ENCODE peak calls at places on chromosomes 16 and 17, in nine cellular contexts. D is H1, T is GM12891, Q is tibial nerve, N is ovary, P is A549, K is Peyer's patch, W is body of pancreas, Z is lower leg skin. M is an unnamed sample.

GRCh38 chr16:14344292-14344691 is 273.2 kb downstream of the MRTFB start:
- DNase-seq in K (no peak), D (no peak), N (no peak), Q (no peak), Z (no peak), W (no peak), T (no peak), P (no peak), M (no peak)

GRCh38 chr17:41486809-41487530 is 2.7 kb downstream of the KRT36 start:
- DNase-seq in T (peak; percentile 47), N (no peak), P (no peak), Q (no peak), K (no peak), W (peak; percentile 66), Z (no peak), D (peak; percentile 59), M (no peak)

GRCh38 chr17:41494524-41494923 is 4.8 kb upstream of the KRT36 start:
- DNase-seq in N (no peak), D (no peak), P (no peak), W (no peak), Q (no peak), K (no peak), Z (no peak), T (no peak), M (peak; percentile 31)

GRCh38 chr17:8581002-8581658 is 49.4 kb downstream of the MYH10 start:
- DNase-seq in P (no peak), Z (no peak), T (no peak), D (no peak), N (no peak), W (no peak), Q (no peak), K (no peak), M (no peak)

GRCh38 chr17:21283482-21284318 is 811 bp upstream of the MAP2K3 start:
- DNase-seq in Q (no peak), T (no peak), D (no peak), K (no peak), W (peak; percentile 61), P (no peak), N (peak; percentile 66), Z (peak; percentile 87), M (no peak)

GRCh38 chr17:64064331-64064730 is 43.9 kb upstream of the ICAM2 start:
- DNase-seq in D (no peak), W (peak; percentile 71), Q (no peak), Z (no peak), K (no peak), N (no peak), P (no peak), T (no peak), M (no peak)

GRCh38 chr16:68790130-68790761 is 53.1 kb upstream of the TANGO6 start:
- DNase-seq in W (peak; percentile 58), T (no peak), N (no peak), P (peak; percentile 70), Z (no peak), K (no peak), Q (no peak), D (no peak), M (peak; percentile 55)

GRCh38 chr16:27171584-27171983 is 31.7 kb upstream of the KDM8 start:
- DNase-seq in Z (no peak), D (no peak), W (no peak), K (no peak), N (no peak), P (no peak), T (no peak), Q (no peak), M (no peak)

GRCh38 chr16:66741971-66742396 is 9.4 kb downstream of the DYNC1LI2 start:
- DNase-seq in N (no peak), W (no peak), Z (no peak), D (no peak), Q (no peak), T (no peak), P (no peak), K (no peak), M (no peak)

GRCh38 chr17:56786989-56787482 is 46.7 kb downstream of the C17orf67 start:
- DNase-seq in K (no peak), W (no peak), P (peak; percentile 27), Z (peak; percentile 85), T (no peak), D (no peak), Q (no peak), N (no peak), M (peak; percentile 59)

GRCh38 chr17:2303278-2304188 is at the start of the genes SMG6 and SRR:
- DNase-seq in D (peak; percentile 59), Z (peak; percentile 98), N (peak; percentile 93), T (peak; percentile 97), W (peak; percentile 93), Q (peak; percentile 83), K (peak; percentile 89), P (peak; percentile 95), M (peak; percentile 89)

GRCh38 chr16:57301126-57301817 is 16.8 kb upstream of the PLLP start:
- DNase-seq in Z (no peak), Q (no peak), D (no peak), W (no peak), T (no peak), P (no peak), K (no peak), N (peak; percentile 66), M (no peak)

GRCh38 chr17:51435171-51435552 is 174.8 kb downstream of the UTP18 start:
- DNase-seq in W (no peak), D (no peak), K (no peak), N (no peak), Z (no peak), Q (no peak), T (no peak), P (no peak), M (no peak)

GRCh38 chr17:58452738-58453137 is 35.4 kb upstream of the RNF43 start:
- DNase-seq in T (no peak), Q (no peak), K (no peak), P (no peak), D (no peak), W (no peak), N (no peak), Z (no peak), M (no peak)

GRCh38 chr17:70123193-70123592 is 46.1 kb upstream of the KCNJ2 start:
- DNase-seq in T (no peak), D (no peak), Z (no peak), Q (no peak), W (no peak), P (no peak), K (no peak), N (no peak), M (no peak)

GRCh38 chr17:11121680-11122079 is 119.3 kb upstream of the SHISA6 start:
- DNase-seq in W (no peak), P (no peak), K (no peak), Z (no peak), N (no peak), D (no peak), T (no peak), Q (no peak), M (no peak)
- TF ChIP-seq POLR2A in W (no peak), P (no peak), K (no peak), Z (no peak), N (no peak), D (no peak), T (no peak), Q (no peak), M (no peak)

GRCh38 chr16:10367616-10368188 is 18.2 kb upstream of the ATF7IP2 start:
- DNase-seq in P (no peak), T (no peak), D (no peak), Z (no peak), K (no peak), W (no peak), Q (no peak), N (no peak), M (no peak)

GRCh38 chr16:10370096-10370726 is 15.7 kb upstream of the ATF7IP2 start:
- DNase-seq in Z (no peak), K (no peak), D (no peak), P (no peak), W (no peak), Q (no peak), N (no peak), T (no peak), M (no peak)

GRCh38 chr16:10373556-10373955 is 12.3 kb upstream of the ATF7IP2 start:
- DNase-seq in K (no peak), N (no peak), Q (no peak), W (no peak), Z (no peak), T (no peak), P (no peak), D (no peak), M (no peak)

GRCh38 chr16:10371592-10371991 is 14.3 kb upstream of the ATF7IP2 start:
- DNase-seq in T (no peak), Q (no peak), W (no peak), N (no peak), Z (no peak), K (no peak), P (no peak), D (no peak), M (no peak)

DNA sequence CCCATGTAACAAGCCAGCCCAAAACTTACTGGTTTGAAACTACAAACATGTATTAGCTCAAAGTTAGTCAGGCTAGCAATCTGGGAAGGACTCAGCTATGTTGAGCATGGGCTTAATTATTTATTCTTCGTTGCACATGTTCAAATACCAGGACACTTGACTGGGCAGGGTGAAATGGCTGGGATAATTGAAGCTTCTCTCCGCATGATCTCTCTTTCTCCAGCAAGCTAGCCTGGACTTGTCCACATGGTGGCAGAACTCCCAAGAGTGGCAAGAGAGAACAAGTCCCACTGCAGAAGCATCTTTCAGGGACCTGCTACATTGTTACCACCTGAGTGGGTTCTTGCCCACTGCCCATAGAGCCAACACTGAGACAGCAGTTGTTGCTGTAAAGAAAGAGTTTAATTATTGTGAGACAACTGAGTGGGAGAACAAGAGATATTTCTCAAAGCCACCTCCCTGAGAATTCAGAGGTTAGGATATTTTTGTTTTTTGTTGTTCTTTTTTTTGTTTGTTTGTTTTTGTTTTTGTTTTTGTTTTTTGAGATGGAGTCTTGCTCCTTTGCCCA is 16.8 kb upstream of the ATF7IP2 start:
- DNase-seq in P (no peak), W (peak; percentile 24), K (no peak), N (no peak), Q (no peak), D (no peak), T (no peak), Z (no peak), M (no peak)
- TF ChIP-seq POLR2A in P (no peak), W (no peak), K (no peak), N (no peak), Q (no peak), D (no peak), T (no peak), Z (no peak), M (no peak)

GRCh38 chr17:82875418-82875856 is 35.6 kb upstream of the ZNF750 start:
- DNase-seq in P (no peak), W (no peak), K (no peak), Q (no peak), D (peak; percentile 25), N (no peak), Z (no peak), T (no peak), M (no peak)
- TF ChIP-seq POLR2A in P (no peak), W (no peak), K (no peak), Q (no peak), D (no peak), N (no peak), Z (no peak), T (no peak), M (no peak)

DNA sequence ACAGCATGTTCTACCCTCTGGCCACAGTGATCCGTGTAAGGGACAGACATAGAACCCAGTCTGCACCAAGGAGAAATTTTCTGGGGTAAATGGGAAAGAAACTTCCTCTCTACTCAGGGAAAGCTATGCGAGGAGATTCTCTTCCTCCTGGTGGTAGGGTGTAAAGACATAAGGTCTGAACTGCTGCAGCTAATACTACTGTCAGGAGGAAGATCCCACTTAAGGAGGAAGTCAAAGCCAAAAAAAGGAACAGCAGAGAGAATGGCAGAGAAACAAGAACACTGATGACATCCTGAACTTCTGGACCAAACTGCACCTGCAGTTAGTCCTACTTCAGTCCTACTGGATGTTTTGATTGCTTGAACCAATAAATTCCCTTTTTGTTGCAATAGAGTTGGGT is 7.1 kb upstream of the TM4SF5 start:
- DNase-seq in Q (no peak), W (no peak), Z (no peak), P (no peak), K (no peak), T (no peak), N (no peak), D (no peak), M (no peak)
- TF ChIP-seq POLR2A in Q (no peak), W (peak; percentile 32), Z (no peak), P (no peak), K (no peak), T (no peak), N (no peak), D (no peak), M (no peak)

M was measured in H54.